ENCODE peak calls at places on chromosomes 7 and 10, in nine cellular contexts. One of them, this sample, is unnamed.
A peak's percentile ranks its signal among the peaks of the same experiment; 100 is the strongest.

GRCh38 chr7:13908667-13909382 is 80.6 kb downstream of the ETV1 start:
- DNase-seq in neural progenitor cell: peak; percentile 38
- DNase-seq in PC-3: peak; percentile 4
- DNase-seq in H9: no peak
- DNase-seq in AG09319: no peak
- DNase-seq in AG10803: no peak
- DNase-seq in Calu3: peak; percentile 20
- DNase-seq in AG04450: no peak
- DNase-seq in lower leg skin: no peak
- DNase-seq in this sample: no peak

GRCh38 chr7:66894463-66895080 is 26.5 kb upstream of the TMEM248 start:
- DNase-seq in PC-3: no peak
- DNase-seq in neural progenitor cell: peak; percentile 77
- DNase-seq in Calu3: no peak
- DNase-seq in AG09319: no peak
- DNase-seq in H9: peak; percentile 74
- DNase-seq in AG04450: no peak
- DNase-seq in lower leg skin: no peak
- DNase-seq in AG10803: peak; percentile 9
- DNase-seq in this sample: no peak

GRCh38 chr10:104416851-104417250 is 63.2 kb downstream of the CFAP58 start:
- DNase-seq in neural progenitor cell: no peak
- DNase-seq in lower leg skin: no peak
- DNase-seq in AG10803: no peak
- DNase-seq in AG04450: no peak
- DNase-seq in AG09319: no peak
- DNase-seq in H9: no peak
- DNase-seq in Calu3: no peak
- DNase-seq in PC-3: no peak
- DNase-seq in this sample: no peak

GRCh38 chr10:131658476-131659110 is 242.2 kb upstream of the PPP2R2D start:
- DNase-seq in AG09319: no peak
- DNase-seq in neural progenitor cell: no peak
- DNase-seq in H9: peak; percentile 12
- DNase-seq in Calu3: no peak
- DNase-seq in AG10803: no peak
- DNase-seq in AG04450: no peak
- DNase-seq in lower leg skin: peak; percentile 70
- DNase-seq in PC-3: no peak
- DNase-seq in this sample: no peak

GRCh38 chr7:22582860-22583640 is 83.1 kb upstream of the STEAP1B start:
- DNase-seq in H9: peak; percentile 78
- DNase-seq in AG09319: peak; percentile 69
- DNase-seq in AG10803: peak; percentile 97
- DNase-seq in PC-3: peak; percentile 96
- DNase-seq in neural progenitor cell: peak; percentile 32
- DNase-seq in lower leg skin: no peak
- DNase-seq in Calu3: peak; percentile 88
- DNase-seq in AG04450: peak; percentile 79
- DNase-seq in this sample: no peak

GRCh38 chr10:117090831-117091230 is 47.2 kb downstream of the VAX1 start:
- DNase-seq in AG10803: no peak
- DNase-seq in PC-3: no peak
- DNase-seq in H9: no peak
- DNase-seq in neural progenitor cell: no peak
- DNase-seq in Calu3: no peak
- DNase-seq in AG04450: no peak
- DNase-seq in lower leg skin: no peak
- DNase-seq in AG09319: no peak
- DNase-seq in this sample: no peak

GRCh38 chr10:18195060-18195799 is 55.0 kb downstream of the CACNB2 start:
- DNase-seq in AG04450: peak; percentile 37
- DNase-seq in lower leg skin: no peak
- DNase-seq in neural progenitor cell: no peak
- DNase-seq in Calu3: no peak
- DNase-seq in AG09319: no peak
- DNase-seq in PC-3: no peak
- DNase-seq in AG10803: peak; percentile 6
- DNase-seq in H9: no peak
- DNase-seq in this sample: no peak

GRCh38 chr10:127919418-127920191 is 12.7 kb downstream of the PTPRE start:
- DNase-seq in AG10803: peak; percentile 92
- DNase-seq in PC-3: peak; percentile 38
- DNase-seq in lower leg skin: peak; percentile 81
- DNase-seq in Calu3: no peak
- DNase-seq in AG09319: peak; percentile 48
- DNase-seq in H9: peak; percentile 52
- DNase-seq in AG04450: no peak
- DNase-seq in neural progenitor cell: no peak
- DNase-seq in this sample: peak; percentile 63

GRCh38 chr7:44324204-44325126 is 929 bp downstream of the CAMK2B start:
- DNase-seq in lower leg skin: no peak
- DNase-seq in AG04450: no peak
- DNase-seq in Calu3: no peak
- DNase-seq in AG09319: no peak
- DNase-seq in neural progenitor cell: no peak
- DNase-seq in PC-3: no peak
- DNase-seq in AG10803: no peak
- DNase-seq in H9: no peak
- DNase-seq in this sample: no peak

GRCh38 chr10:102713483-102713813 is 749 bp downstream of the ARL3 start:
- DNase-seq in neural progenitor cell: no peak
- DNase-seq in lower leg skin: no peak
- DNase-seq in H9: no peak
- DNase-seq in AG04450: no peak
- DNase-seq in AG10803: peak; percentile 24
- DNase-seq in Calu3: no peak
- DNase-seq in PC-3: no peak
- DNase-seq in AG09319: no peak
- DNase-seq in this sample: no peak

GRCh38 chr10:77444041-77444440 is 193.6 kb downstream of the KCNMA1 start:
- DNase-seq in lower leg skin: no peak
- DNase-seq in PC-3: no peak
- DNase-seq in AG04450: no peak
- DNase-seq in AG09319: no peak
- DNase-seq in AG10803: no peak
- DNase-seq in Calu3: no peak
- DNase-seq in H9: no peak
- DNase-seq in neural progenitor cell: no peak
- DNase-seq in this sample: no peak

GRCh38 chr10:75499556-75499955 is 68.1 kb downstream of the LRMDA start:
- DNase-seq in PC-3: no peak
- DNase-seq in neural progenitor cell: no peak
- DNase-seq in lower leg skin: no peak
- DNase-seq in AG09319: no peak
- DNase-seq in AG04450: no peak
- DNase-seq in H9: no peak
- DNase-seq in AG10803: no peak
- DNase-seq in Calu3: no peak
- DNase-seq in this sample: no peak

GRCh38 chr10:120800528-120801323 is 50.4 kb upstream of the WDR11 start:
- DNase-seq in Calu3: no peak
- DNase-seq in AG04450: no peak
- DNase-seq in lower leg skin: no peak
- DNase-seq in neural progenitor cell: no peak
- DNase-seq in AG09319: no peak
- DNase-seq in AG10803: no peak
- DNase-seq in H9: no peak
- DNase-seq in PC-3: no peak
- DNase-seq in this sample: no peak

GRCh38 chr10:125213541-125214282 is 53.3 kb upstream of the CTBP2 start:
- DNase-seq in Calu3: no peak
- DNase-seq in AG04450: no peak
- DNase-seq in AG09319: no peak
- DNase-seq in AG10803: no peak
- DNase-seq in PC-3: no peak
- DNase-seq in lower leg skin: no peak
- DNase-seq in H9: no peak
- DNase-seq in neural progenitor cell: no peak
- DNase-seq in this sample: no peak

GRCh38 chr7:35536396-35536826 is 158.5 kb downstream of the HERPUD2 start:
- DNase-seq in neural progenitor cell: no peak
- DNase-seq in H9: no peak
- DNase-seq in Calu3: no peak
- DNase-seq in AG09319: no peak
- DNase-seq in AG04450: no peak
- DNase-seq in AG10803: no peak
- DNase-seq in PC-3: no peak
- DNase-seq in lower leg skin: no peak
- DNase-seq in this sample: no peak

GRCh38 chr10:94183666-94184264 is 179.0 kb downstream of the NOC3L start:
- DNase-seq in PC-3: peak; percentile 88
- DNase-seq in lower leg skin: no peak
- DNase-seq in neural progenitor cell: no peak
- DNase-seq in AG04450: peak; percentile 99
- DNase-seq in AG10803: peak; percentile 87
- DNase-seq in Calu3: no peak
- DNase-seq in AG09319: peak; percentile 88
- DNase-seq in H9: no peak
- DNase-seq in this sample: no peak

GRCh38 chr7:8638076-8638475 is 204.7 kb downstream of the NXPH1 start:
- DNase-seq in AG04450: no peak
- DNase-seq in neural progenitor cell: no peak
- DNase-seq in lower leg skin: no peak
- DNase-seq in AG10803: no peak
- DNase-seq in PC-3: peak; percentile 24
- DNase-seq in Calu3: no peak
- DNase-seq in AG09319: no peak
- DNase-seq in H9: no peak
- DNase-seq in this sample: no peak

GRCh38 chr7:7761974-7762769 is 43.8 kb upstream of the RPA3 start:
- DNase-seq in AG10803: peak; percentile 53
- DNase-seq in H9: no peak
- DNase-seq in lower leg skin: no peak
- DNase-seq in AG09319: no peak
- DNase-seq in Calu3: no peak
- DNase-seq in AG04450: no peak
- DNase-seq in neural progenitor cell: no peak
- DNase-seq in PC-3: peak; percentile 66
- DNase-seq in this sample: no peak

GRCh38 chr7:129781128-129781855 is 169.8 kb downstream of the NRF1 start:
- DNase-seq in Calu3: peak; percentile 65
- DNase-seq in neural progenitor cell: no peak
- DNase-seq in PC-3: no peak
- DNase-seq in lower leg skin: no peak
- DNase-seq in AG10803: no peak
- DNase-seq in AG09319: no peak
- DNase-seq in H9: no peak
- DNase-seq in AG04450: no peak
- DNase-seq in this sample: no peak

GRCh38 chr7:128435311-128435654 is 20.4 kb upstream of the HILPDA start:
- DNase-seq in AG09319: no peak
- DNase-seq in PC-3: no peak
- DNase-seq in Calu3: no peak
- DNase-seq in AG04450: no peak
- DNase-seq in lower leg skin: no peak
- DNase-seq in H9: no peak
- DNase-seq in AG10803: no peak
- DNase-seq in neural progenitor cell: no peak
- DNase-seq in this sample: no peak

GRCh38 chr10:102781921-102782542 is 38.3 kb downstream of the WBP1L start:
- DNase-seq in PC-3: peak; percentile 13
- DNase-seq in Calu3: no peak
- DNase-seq in AG04450: no peak
- DNase-seq in AG10803: peak; percentile 37
- DNase-seq in H9: no peak
- DNase-seq in AG09319: no peak
- DNase-seq in neural progenitor cell: no peak
- DNase-seq in lower leg skin: no peak
- DNase-seq in this sample: no peak

DNA sequence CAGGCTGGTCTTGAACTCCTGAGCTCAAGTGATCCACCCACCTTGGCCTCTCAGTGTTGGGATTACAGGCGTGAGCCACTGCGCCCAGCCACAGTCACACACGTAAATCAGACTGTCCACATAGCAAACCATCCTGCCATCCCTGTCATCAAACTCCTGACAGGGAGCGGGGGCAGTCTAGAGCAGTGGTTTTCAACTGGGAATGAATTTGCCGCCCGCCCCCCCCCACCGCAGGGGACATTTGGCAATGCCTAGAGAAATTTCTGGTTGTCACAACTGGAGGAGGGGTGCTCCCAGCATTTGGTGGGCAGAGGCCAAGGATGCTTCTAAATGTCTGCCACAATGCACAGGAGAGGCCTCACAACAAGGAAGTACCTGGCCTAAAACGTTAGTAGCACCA is 24.1 kb downstream of the CAMK2G start:
- DNase-seq in AG09319: no peak
- DNase-seq in lower leg skin: no peak
- DNase-seq in H9: no peak
- DNase-seq in PC-3: no peak
- DNase-seq in AG04450: no peak
- DNase-seq in AG10803: no peak
- DNase-seq in neural progenitor cell: no peak
- DNase-seq in Calu3: no peak
- DNase-seq in this sample: no peak
- TF ChIP-seq CTCF in AG09319: no peak
- TF ChIP-seq CTCF in lower leg skin: no peak
- TF ChIP-seq CTCF in H9: no peak
- TF ChIP-seq CTCF in PC-3: no peak
- TF ChIP-seq CTCF in AG04450: no peak
- TF ChIP-seq CTCF in AG10803: no peak
- TF ChIP-seq CTCF in neural progenitor cell: no peak
- TF ChIP-seq CTCF in Calu3: no peak
- TF ChIP-seq CTCF in this sample: no peak

GRCh38 chr10:43574035-43574892 is at the start of gene ZNF239:
- DNase-seq in AG09319: peak; percentile 80
- DNase-seq in H9: peak; percentile 88
- DNase-seq in AG04450: peak; percentile 61
- DNase-seq in PC-3: peak; percentile 86
- DNase-seq in lower leg skin: peak; percentile 98
- DNase-seq in Calu3: peak; percentile 90
- DNase-seq in neural progenitor cell: peak; percentile 85
- DNase-seq in AG10803: peak; percentile 87
- DNase-seq in this sample: peak; percentile 94
- TF ChIP-seq CTCF in AG09319: no peak
- TF ChIP-seq CTCF in H9: no peak
- TF ChIP-seq CTCF in AG04450: no peak
- TF ChIP-seq CTCF in PC-3: no peak
- TF ChIP-seq CTCF in lower leg skin: no peak
- TF ChIP-seq CTCF in Calu3: no peak
- TF ChIP-seq CTCF in neural progenitor cell: peak; percentile 4
- TF ChIP-seq CTCF in AG10803: no peak
- TF ChIP-seq CTCF in this sample: no peak

GRCh38 chr7:151506901-151507382 is 12.8 kb downstream of the RHEB start:
- DNase-seq in AG04450: no peak
- DNase-seq in AG09319: no peak
- DNase-seq in neural progenitor cell: no peak
- DNase-seq in PC-3: peak; percentile 54
- DNase-seq in H9: no peak
- DNase-seq in Calu3: no peak
- DNase-seq in AG10803: peak; percentile 9
- DNase-seq in lower leg skin: no peak
- DNase-seq in this sample: no peak
- TF ChIP-seq CTCF in AG04450: no peak
- TF ChIP-seq CTCF in AG09319: no peak
- TF ChIP-seq CTCF in neural progenitor cell: peak; percentile 41
- TF ChIP-seq CTCF in PC-3: peak; percentile 54
- TF ChIP-seq CTCF in H9: peak; percentile 54
- TF ChIP-seq CTCF in Calu3: no peak
- TF ChIP-seq CTCF in AG10803: no peak
- TF ChIP-seq CTCF in lower leg skin: no peak
- TF ChIP-seq CTCF in this sample: peak; percentile 11

GRCh38 chr7:30019387-30019786 is 7.1 kb downstream of the FKBP14 start:
- DNase-seq in neural progenitor cell: no peak
- DNase-seq in lower leg skin: no peak
- DNase-seq in AG04450: no peak
- DNase-seq in Calu3: no peak
- DNase-seq in AG09319: no peak
- DNase-seq in H9: no peak
- DNase-seq in AG10803: no peak
- DNase-seq in PC-3: no peak
- DNase-seq in this sample: no peak
- TF ChIP-seq CTCF in neural progenitor cell: no peak
- TF ChIP-seq CTCF in lower leg skin: no peak
- TF ChIP-seq CTCF in AG04450: peak; percentile 19
- TF ChIP-seq CTCF in Calu3: no peak
- TF ChIP-seq CTCF in AG09319: no peak
- TF ChIP-seq CTCF in H9: no peak
- TF ChIP-seq CTCF in AG10803: peak; percentile 38
- TF ChIP-seq CTCF in PC-3: peak; percentile 26
- TF ChIP-seq CTCF in this sample: peak; percentile 40

This sample was measured in osteocyte.